ENCODE peak calls at places on chromosomes 3 and 15, in ten cellular contexts. H, D, T, X, O, I, C, E, W and K are unnamed samples.

GRCh38 chr3:172244011-172244410 is 204.2 kb downstream of the GHSR start:
- DNase-seq in H (no peak), D (no peak), T (peak), X (peak), O (no peak), I (no peak), C (no peak), E (no peak), W (peak), K (no peak)

GRCh38 chr3:131903988-131904415 is 130.8 kb downstream of the CPNE4 start:
- DNase-seq in H (no peak), D (no peak), T (peak), X (peak), O (no peak), I (no peak), C (no peak), E (no peak), W (peak), K (peak)

GRCh38 chr3:31952205-31952604 is 28.9 kb downstream of the OSBPL10 start:
- DNase-seq in H (no peak), D (no peak), T (no peak), X (no peak), O (no peak), I (no peak), C (no peak), E (no peak), W (no peak), K (no peak)

GRCh38 chr3:126535636-126536035 is 11.7 kb downstream of the CHST13 start:
- DNase-seq in H (no peak), D (no peak), T (no peak), X (no peak), O (no peak), I (no peak), C (no peak), E (peak), W (no peak), K (no peak)

GRCh38 chr15:95698230-95698629 is 632.3 kb upstream of the NR2F2 start:
- DNase-seq in H (no peak), D (no peak), T (no peak), X (no peak), O (no peak), I (no peak), C (no peak), E (no peak), W (no peak), K (no peak)

GRCh38 chr3:131072845-131073244 is 46.2 kb downstream of the NEK11 start:
- DNase-seq in H (no peak), D (no peak), T (peak), X (peak), O (no peak), I (no peak), C (no peak), E (no peak), W (peak), K (no peak)

GRCh38 chr3:72163809-72164634 is 379.1 kb upstream of the PROK2 start:
- DNase-seq in H (peak), D (no peak), T (no peak), X (no peak), O (peak), I (no peak), C (no peak), E (no peak), W (no peak), K (no peak)

GRCh38 chr15:40250304-40250656 is 11.4 kb downstream of the PAK6 start:
- DNase-seq in H (no peak), D (no peak), T (no peak), X (no peak), O (no peak), I (no peak), C (no peak), E (no peak), W (no peak), K (no peak)

GRCh38 chr15:82021021-82021420 is 24.8 kb downstream of the MEX3B start:
- DNase-seq in H (no peak), D (no peak), T (peak), X (peak), O (no peak), I (no peak), C (no peak), E (no peak), W (peak), K (no peak)